ENCODE peak calls at places on chromosomes 1 and 21, in nine cellular contexts. K, L, F, D, M, T, A, I and Z are unnamed samples. For H3K9me3 and H3K36me3, the result is how much of the 10 kb centered on the place peaks cover.

GRCh38 chr1:85563139-85563538 is 17.4 kb upstream of the CCN1 start:
- DNase-seq in K (no peak), L (no peak), F (no peak), A (no peak), T (no peak), M (no peak), D (no peak), I (no peak), Z (no peak)

GRCh38 chr21:40416572-40416971 is 430.4 kb downstream of the DSCAM start:
- DNase-seq in L (no peak), F (no peak), A (no peak), M (no peak), K (no peak), T (no peak), I (no peak), D (no peak), Z (no peak)

GRCh38 chr21:45818904-45819285 is 162.7 kb upstream of the COL6A1 start:
- DNase-seq in A (peak), L (no peak), K (no peak), M (no peak), D (no peak), I (no peak), T (no peak), F (no peak), Z (no peak)

GRCh38 chr1:17890815-17891191 is 135.7 kb downstream of the ACTL8 start:
- DNase-seq in T (no peak), K (no peak), D (no peak), F (no peak), M (no peak), I (no peak), A (no peak), L (no peak), Z (no peak)

GRCh38 chr1:8941906-8942305 is 3.8 kb upstream of the CA6 start:
- DNase-seq in I (peak), A (no peak), F (no peak), T (no peak), L (no peak), K (no peak), D (peak), M (no peak), Z (no peak)

GRCh38 chr1:244605835-244606234 is 47.1 kb upstream of the DESI2 start:
- DNase-seq in L (no peak), M (no peak), F (no peak), K (no peak), A (no peak), D (no peak), T (no peak), I (no peak), Z (no peak)

GRCh38 chr1:115727706-115728249 is 40.7 kb downstream of the CASQ2 start:
- DNase-seq in T (no peak), K (peak), F (peak), L (peak), M (no peak), D (no peak), A (peak), I (no peak), Z (peak)

GRCh38 chr1:16630661-16631247 is 17.4 kb upstream of the NBPF1 start:
- DNase-seq in T (no peak), D (no peak), M (peak), L (no peak), F (peak), A (peak), K (peak), I (no peak), Z (no peak)

GRCh38 chr1:38152351-38153082 is 105.9 kb upstream of the POU3F1 start:
- DNase-seq in I (no peak), F (no peak), D (no peak), T (no peak), M (no peak), L (no peak), K (no peak), A (no peak), Z (no peak)

GRCh38 chr1:181779343-181779742 is 282.2 kb downstream of the ZNF648 start:
- DNase-seq in L (no peak), A (no peak), M (no peak), F (no peak), K (no peak), D (no peak), I (no peak), T (no peak), Z (no peak)

GRCh38 chr1:110340207-110340468 is 961 bp downstream of the RBM15 start:
- DNase-seq in F (peak), K (no peak), D (no peak), I (no peak), A (peak), L (peak), T (no peak), M (no peak), Z (no peak)

GRCh38 chr1:26848947-26849774 is 13.8 kb upstream of the SFN start:
- DNase-seq in T (no peak), K (peak), D (peak), L (peak), A (no peak), M (peak), I (peak), F (no peak), Z (no peak)

GRCh38 chr1:22878626-22879025 is 94.0 kb downstream of the LACTBL1 start:
- DNase-seq in F (no peak), D (no peak), K (no peak), M (no peak), T (no peak), L (no peak), A (no peak), I (no peak), Z (no peak)

GRCh38 chr1:54885237-54885679 is 1.7 kb downstream of the DHCR24 start:
- DNase-seq in K (no peak), I (peak), F (no peak), M (no peak), A (no peak), D (no peak), T (no peak), L (no peak), Z (no peak)

GRCh38 chr1:21922103-21923014 is 14.8 kb downstream of the HSPG2 start:
- DNase-seq in K (no peak), A (peak), I (no peak), T (no peak), M (no peak), L (no peak), F (no peak), D (no peak), Z (no peak)

GRCh38 chr1:184533049-184533448 is 146.2 kb downstream of the C1orf21 start:
- DNase-seq in D (no peak), M (no peak), L (no peak), F (no peak), K (no peak), I (no peak), A (no peak), T (no peak), Z (no peak)

DNA sequence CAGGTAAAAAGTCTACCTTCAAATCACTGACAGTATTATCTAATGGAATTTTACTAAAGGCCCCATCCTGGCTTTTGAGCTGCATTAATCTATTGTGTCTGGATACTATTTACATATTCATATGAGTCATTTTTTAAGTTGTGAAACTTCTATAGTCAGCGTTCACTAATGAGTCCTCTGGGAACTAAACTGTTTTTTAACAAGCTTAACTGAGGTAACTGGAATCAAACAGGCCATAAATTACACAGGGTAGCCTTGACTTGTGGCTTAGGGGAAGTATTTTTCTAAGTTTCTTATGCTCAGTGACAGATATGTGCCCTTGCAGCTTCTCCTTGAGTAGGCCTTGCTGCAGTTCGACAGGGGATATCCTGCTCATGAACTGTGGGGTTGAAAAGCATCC is 68.8 kb downstream of the JMJD4 start:
- DNase-seq in I (no peak), M (no peak), D (no peak), A (no peak), F (no peak), T (no peak), K (no peak), L (no peak), Z (no peak)
- H3K9me3 ChIP-seq in I (under half), M (half or more), D (half or more), A (half or more), F (under half), T (under half), K (under half), L (half or more), Z (half or more)

DNA sequence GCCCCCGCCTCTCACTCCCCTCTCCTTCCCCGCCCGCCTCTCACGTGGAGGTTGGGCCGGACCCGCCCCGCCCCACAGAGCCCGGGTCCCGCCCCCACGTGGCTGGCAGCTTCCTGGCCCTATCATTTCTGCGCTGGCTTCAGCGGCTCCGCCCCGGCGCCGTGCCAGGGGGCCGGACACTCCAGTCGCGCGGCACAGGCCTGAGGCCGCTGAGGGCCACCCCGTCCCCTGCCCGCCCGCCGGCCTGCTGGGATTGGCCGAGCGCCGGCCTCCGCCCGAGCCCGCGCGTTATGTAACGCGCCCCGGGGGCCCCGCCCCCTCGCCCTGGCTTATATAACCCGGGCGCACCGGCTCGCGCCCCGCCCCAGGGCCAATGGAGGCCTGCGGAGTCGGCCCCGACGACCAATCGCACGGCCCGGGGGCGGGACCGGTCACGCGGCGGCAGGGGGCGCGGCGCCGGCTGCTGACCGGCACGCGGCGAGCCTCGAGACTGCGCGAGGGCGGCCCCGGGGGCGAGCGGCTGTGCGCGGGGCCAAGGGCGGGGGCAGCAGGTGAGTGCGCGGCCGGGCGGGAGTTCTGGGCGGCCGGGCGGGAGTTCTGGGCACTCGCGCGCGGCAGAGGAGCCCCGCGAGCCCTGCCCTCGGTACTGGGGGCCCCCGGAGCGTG is at the start of gene PER3:
- DNase-seq in A (peak), K (peak), T (peak), F (peak), D (peak), I (peak), L (peak), M (peak), Z (peak)
- TF ChIP-seq POLR2A in A (no peak), K (no peak), T (peak), F (peak), D (no peak), I (no peak), L (no peak), M (no peak), Z (no peak)

GRCh38 chr1:236553370-236553769 is 29.6 kb downstream of the LGALS8 start:
- DNase-seq in A (no peak), L (no peak), I (no peak), D (no peak), T (no peak), K (no peak), F (no peak), M (no peak), Z (no peak)
- H3K36me3 ChIP-seq in A (half or more), L (half or more), I (under half), D (half or more), T (under half), K (half or more), F (under half), M (under half), Z (half or more)

GRCh38 chr1:152349611-152350010 is 10.2 kb downstream of the FLG2 start:
- DNase-seq in A (no peak), T (no peak), I (no peak), K (no peak), M (no peak), F (no peak), L (no peak), D (no peak), Z (no peak)
- H3K9me3 ChIP-seq in A (under half), T (under half), I (under half), K (under half), M (under half), F (under half), L (under half), D (under half), Z (under half)

DNA sequence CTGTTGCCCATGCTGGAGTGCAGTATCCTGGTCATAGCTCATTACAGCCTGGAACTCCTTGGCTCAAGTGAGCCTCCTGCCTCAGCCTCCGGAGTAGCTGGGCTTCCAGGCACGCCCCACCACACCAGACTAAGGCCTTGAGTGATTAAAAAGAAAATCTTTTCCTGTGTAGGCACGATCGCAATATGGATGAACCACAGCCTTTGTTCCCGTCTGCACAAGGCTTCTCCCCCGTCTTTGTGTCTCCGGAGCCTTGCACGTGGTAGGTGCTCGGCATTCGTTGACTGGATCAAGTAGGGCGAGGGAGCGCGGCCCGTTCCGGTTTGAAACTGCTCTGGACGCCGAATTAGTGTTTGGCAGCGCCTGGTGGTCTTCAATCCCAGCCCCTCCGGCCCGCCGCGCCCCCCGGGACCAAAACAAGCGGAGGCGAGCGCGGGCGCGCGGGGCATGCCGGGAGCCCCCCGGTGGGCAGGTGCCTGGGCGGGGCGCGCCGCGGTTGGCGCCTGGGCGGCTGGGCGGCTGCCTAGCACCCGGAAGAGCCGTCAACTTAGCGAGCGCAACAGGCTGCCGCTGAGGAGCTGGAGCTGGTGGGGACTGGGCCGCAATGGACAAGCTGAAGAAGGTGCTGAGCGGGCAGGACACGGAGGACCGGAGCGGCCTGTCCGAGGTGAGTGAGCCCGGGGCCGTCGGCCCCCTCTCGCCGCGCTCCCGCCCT is at the start of gene SFT2D2:
- DNase-seq in L (peak), K (peak), A (peak), I (peak), T (peak), M (peak), F (peak), D (peak), Z (peak)
- TF ChIP-seq POLR2A in L (peak), K (peak), A (peak), I (peak), T (peak), M (peak), F (peak), D (peak), Z (peak)